ENCODE peak calls at places on chromosomes 4 and X, in eight cellular contexts. W is brain microvascular endothelial cell; V is GM03348; A is activated naive CD4-positive, alpha-beta T cell treated with anti-CD3 and anti-CD28 coated beads for 36 hours; S is ascending aorta; Q is mesothelial cell of epicardium; U is mucosa of descending colon; P is LHCN-M2. N is an unnamed sample.

GRCh38 chr4:176631611-176632010 is 161.1 kb downstream of the VEGFC start:
- DNase-seq in A (no peak), U (no peak), S (no peak), P (no peak), W (no peak), V (no peak), Q (no peak), N (no peak)

GRCh38 chr4:104868942-104869341 is 277.7 kb upstream of the TET2 start:
- DNase-seq in P (no peak), U (no peak), Q (no peak), W (no peak), A (no peak), V (no peak), S (no peak), N (no peak)

GRCh38 chr4:173273956-173274355 is 60.2 kb downstream of the HMGB2 start:
- DNase-seq in Q (no peak), W (no peak), A (no peak), V (peak), U (no peak), S (no peak), P (peak), N (no peak)

GRCh38 chr4:40311811-40312346 is 23.3 kb upstream of the CHRNA9 start:
- DNase-seq in Q (no peak), U (no peak), S (no peak), W (no peak), V (no peak), P (no peak), A (peak), N (no peak)

GRCh38 chr4:80447493-80447892 is 112.0 kb downstream of the CFAP299 start:
- DNase-seq in Q (no peak), V (no peak), U (no peak), S (no peak), A (no peak), P (no peak), W (no peak), N (no peak)

GRCh38 chr4:80305466-80305865 is 30.1 kb upstream of the CFAP299 start:
- DNase-seq in P (peak), V (peak), A (no peak), Q (no peak), U (no peak), W (peak), S (no peak), N (peak)

GRCh38 chr4:189497996-189498395 is 442.7 kb upstream of the FRG1 start:
- DNase-seq in P (no peak), A (no peak), W (no peak), V (no peak), U (no peak), S (no peak), Q (no peak), N (no peak)

GRCh38 chrX:86171366-86171765 is 23.1 kb downstream of the DACH2 start:
- DNase-seq in Q (no peak), U (no peak), P (peak), W (peak), V (no peak), S (no peak), A (no peak), N (peak)

GRCh38 chr4:132504438-132504837 is 644.7 kb upstream of the PCDH10 start:
- DNase-seq in V (no peak), U (no peak), W (no peak), Q (no peak), P (peak), A (no peak), S (no peak), N (peak)

GRCh38 chr4:8603931-8604330 is 11.4 kb downstream of the CPZ start:
- DNase-seq in Q (no peak), W (no peak), V (no peak), U (no peak), A (no peak), P (no peak), S (no peak), N (no peak)

GRCh38 chr4:24599275-24599674 is 14.9 kb upstream of the DHX15 start:
- DNase-seq in S (no peak), Q (no peak), P (no peak), A (no peak), V (no peak), U (peak), W (no peak), N (no peak)

GRCh38 chrX:2841511-2841910 is 12.8 kb downstream of the GYG2 start:
- DNase-seq in W (peak), P (no peak), Q (no peak), S (no peak), U (no peak), V (no peak), A (no peak), N (peak)

GRCh38 chr4:84879651-84880200 is 86.8 kb downstream of the WDFY3 start:
- DNase-seq in A (no peak), W (peak), Q (no peak), S (no peak), P (peak), U (no peak), V (peak), N (peak)

GRCh38 chrX:108268434-108269080 is 169.7 kb downstream of the COL4A6 start:
- DNase-seq in W (no peak), A (no peak), V (no peak), S (no peak), U (no peak), Q (no peak), P (peak), N (no peak)

GRCh38 chr4:54232151-54232688 is 3.1 kb downstream of the PDGFRA start:
- DNase-seq in W (no peak), U (no peak), A (no peak), V (no peak), S (no peak), P (no peak), Q (no peak), N (peak)

GRCh38 chr4:85812776-85813175 is 337.8 kb downstream of the ARHGAP24 start:
- DNase-seq in P (peak), S (no peak), U (no peak), A (no peak), W (peak), Q (no peak), V (no peak), N (peak)

GRCh38 chrX:34879876-34880275 is 62.7 kb upstream of the FAM47B start:
- DNase-seq in P (no peak), S (no peak), A (no peak), V (no peak), W (no peak), U (no peak), Q (no peak), N (no peak)

GRCh38 chr4:42234817-42235216 is 82.4 kb upstream of the BEND4 start:
- DNase-seq in P (no peak), A (no peak), Q (no peak), S (no peak), U (no peak), V (no peak), W (no peak), N (no peak)

GRCh38 chr4:135371137-135371536 is 1169.5 kb upstream of the PABPC4L start:
- DNase-seq in S (no peak), Q (no peak), A (no peak), V (no peak), P (no peak), U (peak), W (no peak), N (no peak)

GRCh38 chrX:77436682-77437081 is 10.5 kb upstream of the FGF16 start:
- DNase-seq in U (no peak), S (no peak), Q (no peak), W (peak), P (peak), V (no peak), A (no peak), N (no peak)

GRCh38 chrX:102746134-102746584 is 25.6 kb downstream of the GPRASP3 start:
- DNase-seq in W (no peak), S (no peak), A (peak), U (peak), V (peak), P (no peak), Q (no peak), N (peak)